ENCODE peak calls at places on chromosome 13, in seven cellular contexts. C is mucosa of descending colon, D is bronchial epithelial cell, O is Caco-2, Y is uterus, T is lower leg skin, R is body of pancreas. K is an unnamed sample.

GRCh38 chr13:30735025-30735967 is at the start of gene ALOX5AP:
- DNase-seq in R (no peak), T (no peak), O (no peak), Y (no peak), C (no peak), D (no peak), K (no peak)

GRCh38 chr13:109389456-109389855 is 396.9 kb downstream of the IRS2 start:
- DNase-seq in D (no peak), C (no peak), O (no peak), T (no peak), R (no peak), Y (no peak), K (no peak)

GRCh38 chr13:40993119-40993518 is 26.0 kb downstream of the ELF1 start:
- DNase-seq in T (no peak), C (no peak), R (peak), Y (no peak), O (no peak), D (no peak), K (no peak)

GRCh38 chr13:28326081-28326480 is 168.8 kb downstream of the FLT1 start:
- DNase-seq in Y (no peak), R (no peak), D (no peak), O (no peak), T (no peak), C (no peak), K (no peak)

GRCh38 chr13:68160466-68160865 is 930.3 kb upstream of the PCDH9 start:
- DNase-seq in Y (no peak), D (no peak), O (no peak), C (no peak), T (no peak), R (no peak), K (no peak)

GRCh38 chr13:109698779-109699178 is 87.6 kb downstream of the IRS2 start:
- DNase-seq in Y (no peak), T (no peak), R (no peak), C (no peak), O (no peak), D (peak), K (no peak)

GRCh38 chr13:33633701-33634525 is 184.0 kb upstream of the RFC3 start:
- DNase-seq in Y (no peak), R (no peak), C (no peak), O (no peak), T (no peak), D (peak), K (no peak)

GRCh38 chr13:113991191-113991669 is 17.4 kb upstream of the C13orf46 start:
- DNase-seq in T (no peak), D (no peak), Y (no peak), R (peak), C (peak), O (no peak), K (no peak)

GRCh38 chr13:43830481-43830873 is 43.7 kb upstream of the ENOX1 start:
- DNase-seq in Y (no peak), O (no peak), C (no peak), T (no peak), D (peak), R (no peak), K (no peak)

GRCh38 chr13:43787998-43788397 is 1.2 kb upstream of the ENOX1 start:
- DNase-seq in O (peak), T (no peak), C (no peak), Y (no peak), R (peak), D (peak), K (no peak)

DNA sequence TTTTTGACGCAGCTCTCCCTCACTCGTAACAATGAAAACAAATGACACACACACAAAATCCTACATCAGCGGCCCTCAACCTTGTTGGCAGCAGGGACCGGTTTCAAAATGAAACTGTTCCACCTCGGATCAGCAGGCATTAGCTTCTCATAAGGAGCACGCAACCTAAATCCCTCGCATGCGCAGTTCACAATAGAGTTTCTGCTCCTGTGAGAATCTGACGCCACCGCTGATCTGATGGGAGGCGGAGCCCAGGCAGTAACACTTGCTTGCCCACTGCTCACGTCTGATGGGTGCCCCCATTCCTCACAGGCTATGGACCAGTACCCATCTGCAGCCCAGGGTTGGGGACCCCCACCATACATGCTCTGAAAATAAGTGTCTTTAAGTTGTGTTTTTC is 43.4 kb downstream of the DHRS12 start:
- DNase-seq in T (no peak), O (no peak), Y (no peak), R (no peak), D (no peak), C (no peak), K (no peak)
- H3K4me3 ChIP-seq in T (no peak), O (no peak), Y (no peak), R (no peak), D (no peak), C (no peak), K (no peak)

DNA sequence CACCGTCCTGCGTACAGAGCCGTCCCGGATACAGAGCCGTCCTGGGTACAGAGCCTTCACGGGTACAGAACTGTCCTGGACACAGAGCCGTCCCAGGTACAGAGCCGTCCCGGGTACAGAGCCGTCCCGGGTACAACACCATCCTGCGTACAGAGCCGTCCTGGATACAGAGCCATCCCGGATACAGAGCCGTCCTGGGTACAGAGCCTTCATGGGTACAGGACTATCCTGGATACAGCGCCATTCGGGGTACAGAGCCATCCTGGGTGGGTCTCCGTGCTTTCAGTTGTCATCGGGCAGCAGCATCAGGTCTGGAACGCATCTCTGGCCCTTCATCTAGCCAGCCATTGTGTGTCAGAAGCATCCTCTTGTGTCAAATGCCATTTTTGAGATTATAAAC is 222.3 kb upstream of the SOX1 start:
- DNase-seq in T (no peak), D (no peak), R (no peak), O (no peak), Y (no peak), C (no peak), K (no peak)
- TF ChIP-seq CTCF in T (no peak), D (no peak), R (no peak), O (no peak), Y (no peak), C (no peak), K (no peak)

GRCh38 chr13:49997935-49998334 is 1.1 kb downstream of the TRIM13 start:
- DNase-seq in T (no peak), O (no peak), C (no peak), R (no peak), Y (no peak), D (peak), K (no peak)
- H3K4me3 ChIP-seq in T (no peak), O (peak), C (no peak), R (peak), Y (peak), D (peak), K (peak)

GRCh38 chr13:74335370-74335769 is 201.2 kb upstream of the KLF12 start:
- DNase-seq in C (no peak), Y (no peak), T (no peak), O (no peak), D (no peak), R (no peak), K (no peak)
- TF ChIP-seq CTCF in C (no peak), Y (no peak), T (no peak), O (no peak), D (no peak), R (no peak), K (no peak)

DNA sequence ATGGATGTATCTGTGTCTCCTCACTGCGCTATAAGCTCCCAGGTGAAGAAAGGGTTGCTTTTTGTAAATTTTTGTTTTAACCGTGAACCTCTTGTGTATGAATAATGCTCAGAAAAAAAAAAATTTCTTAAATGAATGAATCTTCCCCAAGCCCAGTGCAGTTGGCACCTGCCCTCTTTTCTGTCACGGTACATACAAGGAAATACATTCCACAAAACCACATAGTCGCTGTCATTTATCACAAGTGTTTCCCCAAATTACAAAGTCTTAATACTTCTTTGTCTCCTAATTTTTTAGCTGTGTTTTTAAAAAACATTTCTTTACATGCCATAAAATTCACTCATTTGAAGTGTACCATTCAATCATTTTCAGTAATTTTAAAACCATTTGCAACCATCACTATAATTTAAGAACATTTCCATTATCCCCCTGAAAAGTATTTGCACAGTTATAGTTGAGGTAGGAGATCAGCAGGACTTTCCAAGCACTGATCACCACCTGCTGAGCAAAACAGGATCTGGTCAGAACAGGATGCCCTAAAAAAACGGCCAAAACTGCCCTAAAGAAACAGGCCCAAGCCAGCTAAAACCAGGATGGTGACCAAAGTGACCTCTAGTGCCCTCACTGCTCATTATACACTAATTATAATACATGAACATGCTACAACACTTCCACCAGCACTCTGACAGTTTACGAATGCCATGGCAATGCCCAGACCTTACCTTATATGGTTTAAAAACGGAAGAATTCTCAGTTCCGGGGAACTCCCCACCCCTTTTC is 1.2 kb upstream of the TEX30 start:
- DNase-seq in O (no peak), Y (no peak), D (no peak), R (no peak), T (no peak), C (no peak), K (no peak)
- H3K4me3 ChIP-seq in O (no peak), Y (no peak), D (no peak), R (no peak), T (no peak), C (no peak), K (no peak)

GRCh38 chr13:46386996-46387851 is at the start of gene RUBCNL:
- DNase-seq in Y (peak), D (peak), T (no peak), O (peak), C (peak), R (peak), K (no peak)
- TF ChIP-seq CTCF in Y (no peak), D (no peak), T (no peak), O (peak), C (no peak), R (no peak), K (peak)

GRCh38 chr13:20721454-20722357 is 18.2 kb downstream of the IL17D start:
- DNase-seq in D (peak), Y (peak), T (no peak), O (no peak), R (peak), C (peak), K (no peak)
- H3K4me3 ChIP-seq in D (peak), Y (peak), T (no peak), O (no peak), R (no peak), C (no peak), K (no peak)